ENCODE peak calls at places on chromosomes 1 and 21, in six cellular contexts. P is RPMI7951, C is MV-4-11, D is aorta, R is tibial artery, L is SW480. M is an unnamed sample.
A peak's percentile ranks its signal among the peaks of the same experiment; 100 is the strongest.

GRCh38 chr1:207006914-207007313 is 25.6 kb downstream of the C1orf116 start:
- DNase-seq in P (no peak), D (no peak), L (no peak), R (no peak), C (no peak), M (no peak)

GRCh38 chr1:223363057-223363855 is 720 bp downstream of the SUSD4 start:
- DNase-seq in L (peak; percentile 31), C (no peak), D (peak; percentile 81), R (no peak), P (peak; percentile 37), M (peak; percentile 61)

GRCh38 chr21:32423320-32423719 is 10.8 kb downstream of the EVA1C start:
- DNase-seq in C (no peak), L (peak; percentile 27), D (no peak), R (no peak), P (peak; percentile 82), M (no peak)

GRCh38 chr1:152870831-152871730 is 7.0 kb upstream of the SMCP start:
- DNase-seq in D (no peak), P (peak; percentile 18), R (no peak), C (peak; percentile 3), L (peak; percentile 29), M (peak; percentile 27)

GRCh38 chr21:31340499-31340898 is 3.6 kb downstream of the TIAM1 start:
- DNase-seq in P (no peak), C (no peak), R (no peak), D (no peak), L (no peak), M (no peak)

GRCh38 chr1:236175642-236176336 is 33.5 kb downstream of the GPR137B start:
- DNase-seq in C (no peak), R (no peak), D (no peak), P (no peak), L (no peak), M (no peak)

GRCh38 chr1:74468982-74469603 is 43.3 kb downstream of the LRRC53 start:
- DNase-seq in R (no peak), P (peak; percentile 47), L (peak; percentile 47), D (no peak), C (no peak), M (no peak)

GRCh38 chr1:10387611-10388386 is 11.1 kb upstream of the PGD start:
- DNase-seq in C (peak; percentile 95), L (no peak), P (peak; percentile 64), R (peak; percentile 34), D (no peak), M (no peak)

GRCh38 chr1:38006008-38006828 is 904 bp upstream of the FHL3 start:
- DNase-seq in D (peak; percentile 56), P (no peak), R (peak; percentile 24), C (no peak), L (no peak), M (no peak)

GRCh38 chr1:1891349-1892078 is 627 bp upstream of the GNB1 start:
- DNase-seq in D (peak; percentile 95), C (no peak), R (peak; percentile 77), P (peak; percentile 71), L (peak; percentile 63), M (peak; percentile 69)

GRCh38 chr1:172990598-172991215 is 60.0 kb downstream of the TNFSF18 start:
- DNase-seq in D (no peak), R (no peak), L (no peak), P (peak; percentile 46), C (no peak), M (no peak)

GRCh38 chr1:86775395-86775794 is 71.0 kb downstream of the SH3GLB1 start:
- DNase-seq in D (no peak), L (no peak), P (no peak), R (no peak), C (no peak), M (no peak)

GRCh38 chr1:153775432-153776311 is 465 bp downstream of the SLC27A3 start:
- DNase-seq in P (peak; percentile 54), C (peak; percentile 59), L (peak; percentile 72), D (peak; percentile 90), R (peak; percentile 84), M (peak; percentile 95)

GRCh38 chr21:43800124-43800523 is 10.7 kb downstream of the RRP1 start:
- DNase-seq in C (no peak), D (no peak), R (no peak), L (no peak), P (no peak), M (no peak)

GRCh38 chr1:110645962-110646735 is 28.6 kb downstream of the KCNA3 start:
- DNase-seq in R (no peak), L (no peak), P (peak; percentile 83), C (peak; percentile 97), D (no peak), M (no peak)

GRCh38 chr1:236608930-236609726 is 4.8 kb upstream of the HEATR1 start:
- DNase-seq in D (peak; percentile 85), C (peak; percentile 36), P (peak; percentile 56), R (peak; percentile 34), L (peak; percentile 61), M (peak; percentile 69)

GRCh38 chr1:234957330-234958065 is 171.1 kb downstream of the TOMM20 start:
- DNase-seq in D (no peak), P (peak; percentile 94), C (no peak), R (no peak), L (peak; percentile 96), M (peak; percentile 62)

GRCh38 chr21:42097274-42097673 is 26.2 kb downstream of the UMODL1 start:
- DNase-seq in C (no peak), D (no peak), L (no peak), R (no peak), P (no peak), M (no peak)

GRCh38 chr1:63326106-63326472 is 3.7 kb downstream of the FOXD3 start:
- DNase-seq in R (no peak), C (no peak), L (no peak), P (no peak), D (no peak), M (peak; percentile 57)

GRCh38 chr1:205680073-205680851 is at the start of gene SLC45A3:
- DNase-seq in D (peak; percentile 81), R (no peak), C (no peak), P (peak; percentile 19), L (no peak), M (peak; percentile 75)

GRCh38 chr1:100252901-100253300 is 3.3 kb upstream of the DBT start:
- DNase-seq in C (no peak), D (no peak), R (no peak), L (no peak), P (no peak), M (no peak)

GRCh38 chr1:56073614-56074356 is 505.6 kb downstream of the PLPP3 start:
- DNase-seq in R (peak; percentile 88), D (peak; percentile 85), L (no peak), P (peak; percentile 90), C (no peak), M (no peak)

GRCh38 chr1:233327938-233328660 is 575 bp downstream of the MAP3K21 start:
- DNase-seq in P (no peak), C (no peak), L (peak; percentile 55), D (peak; percentile 71), R (no peak), M (peak; percentile 50)

GRCh38 chr1:159000627-159001026 is 9.1 kb upstream of the IFI16 start:
- DNase-seq in L (peak; percentile 4), P (peak; percentile 90), C (no peak), R (peak; percentile 94), D (peak; percentile 91), M (peak; percentile 46)

GRCh38 chr21:30478015-30478414 is 2.2 kb downstream of the KRTAP19-1 start:
- DNase-seq in D (no peak), R (no peak), L (no peak), P (no peak), C (no peak), M (no peak)

GRCh38 chr1:204285438-204286322 is 71.9 kb upstream of the GOLT1A start:
- DNase-seq in C (no peak), R (no peak), L (no peak), D (no peak), P (no peak), M (no peak)

GRCh38 chr1:59025898-59026426 is 242.1 kb upstream of the JUN start:
- DNase-seq in L (no peak), P (peak; percentile 62), C (no peak), R (no peak), D (no peak), M (no peak)

M was measured in H9.